ENCODE peak calls at places on chromosomes 7 and 10, in five cellular contexts. A is epithelial cell of esophagus, N is astrocyte of the spinal cord, U is fibroblast of lung, R is BE2C. G is an unnamed sample.

GRCh38 chr10:26870766-26871165 is 10.0 kb upstream of the ABI1 start:
- DNase-seq in A (no peak), N (no peak), U (no peak), R (no peak), G (no peak)

GRCh38 chr7:29619848-29620247 is 56.2 kb downstream of the PRR15 start:
- DNase-seq in A (no peak), N (no peak), U (no peak), R (no peak), G (no peak)

GRCh38 chr10:31929260-31929985 is 792 bp upstream of the ARHGAP12 start:
- DNase-seq in A (peak; percentile 30), N (peak; percentile 32), U (peak; percentile 41), R (peak; percentile 11), G (peak; percentile 39)

GRCh38 chr10:131137223-131137622 is 174.3 kb downstream of the TCERG1L start:
- DNase-seq in A (no peak), N (no peak), U (no peak), R (no peak), G (no peak)

GRCh38 chr7:40647719-40648118 is 512.9 kb downstream of the SUGCT start:
- DNase-seq in A (no peak), N (peak; percentile 3), U (peak; percentile 67), R (no peak), G (no peak)

GRCh38 chr10:24556746-24557742 is 166.6 kb downstream of the ARHGAP21 start:
- DNase-seq in A (peak; percentile 79), N (peak; percentile 79), U (peak; percentile 73), R (no peak), G (peak; percentile 76)

GRCh38 chr10:3622427-3622826 is 162.6 kb downstream of the KLF6 start:
- DNase-seq in A (no peak), N (no peak), U (no peak), R (no peak), G (no peak)

GRCh38 chr7:44073664-44074348 is 8.4 kb upstream of the PGAM2 start:
- DNase-seq in A (peak; percentile 72), N (peak; percentile 43), U (peak; percentile 77), R (peak; percentile 82), G (peak; percentile 87)

GRCh38 chr7:134046594-134047128 is 80.5 kb upstream of the LRGUK start:
- DNase-seq in A (no peak), N (no peak), U (no peak), R (no peak), G (no peak)

GRCh38 chr10:129365767-129366400 is 101.2 kb upstream of the MGMT start:
- DNase-seq in A (no peak), N (no peak), U (no peak), R (peak; percentile 81), G (peak; percentile 17)

GRCh38 chr7:69577221-69577620 is 21.1 kb upstream of the AUTS2 start:
- DNase-seq in A (no peak), N (peak; percentile 2), U (peak; percentile 30), R (no peak), G (no peak)

GRCh38 chr7:110418651-110419270 is 672.2 kb upstream of the LRRN3 start:
- DNase-seq in A (no peak), N (no peak), U (no peak), R (no peak), G (no peak)

GRCh38 chr7:110421490-110422241 is 669.3 kb upstream of the LRRN3 start:
- DNase-seq in A (no peak), N (no peak), U (no peak), R (peak; percentile 62), G (no peak)
- TF ChIP-seq CTCF in A (no peak), N (no peak), U (no peak), R (no peak), G (no peak)

DNA sequence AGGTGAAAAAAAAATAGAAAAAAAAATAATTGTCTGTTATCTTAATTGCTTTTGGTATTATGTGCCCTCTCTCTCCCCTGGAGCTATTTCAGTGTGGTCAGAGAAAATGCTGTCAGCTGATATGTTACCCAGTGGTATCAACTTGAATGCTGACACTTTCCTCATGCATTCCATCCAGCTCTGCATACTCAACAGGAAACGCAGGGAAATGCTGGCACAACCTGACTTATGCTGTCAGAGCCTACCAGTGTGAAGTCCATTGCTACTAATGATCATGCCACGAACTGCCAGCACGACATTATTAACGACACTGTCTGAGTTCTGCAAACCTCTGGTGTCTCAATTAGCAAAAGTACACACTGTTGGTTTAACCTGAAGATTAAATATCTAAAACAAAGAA is 182.8 kb downstream of the ZWINT start:
- DNase-seq in A (peak; percentile 0), N (no peak), U (no peak), R (no peak), G (no peak)
- TF ChIP-seq CTCF in A (no peak), N (no peak), U (no peak), R (no peak), G (no peak)

DNA sequence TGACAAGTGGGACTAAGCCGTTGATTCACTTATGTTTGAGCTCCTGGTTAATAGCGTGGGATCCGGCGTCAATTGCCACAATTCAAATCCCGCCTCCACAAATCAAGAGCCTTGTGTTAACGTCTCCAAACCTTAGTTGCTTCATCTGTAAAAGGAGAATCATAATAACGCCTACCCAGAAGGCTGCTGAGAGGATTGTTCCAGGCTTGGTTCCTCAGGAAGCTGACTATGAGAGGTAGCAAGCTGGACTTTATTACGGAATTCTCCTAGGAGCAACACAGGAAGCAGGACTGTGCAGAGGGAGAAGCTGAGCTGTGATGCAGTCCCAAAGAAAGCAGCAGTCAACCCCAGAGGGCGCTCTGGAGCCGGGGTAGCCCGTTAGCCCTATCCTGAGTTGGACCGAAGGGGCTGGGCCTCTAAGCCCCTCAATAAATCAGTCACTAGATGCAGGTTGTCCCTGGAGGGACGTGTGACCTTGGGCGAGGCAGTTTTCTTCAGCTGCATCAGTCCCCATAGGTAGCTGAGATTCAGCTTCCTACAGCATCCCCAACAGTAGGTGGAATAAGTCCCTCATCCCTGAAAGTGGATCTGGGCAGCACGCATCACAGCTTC is 6.9 kb upstream of the BAG3 start:
- DNase-seq in A (no peak), N (no peak), U (no peak), R (peak; percentile 33), G (no peak)
- TF ChIP-seq CTCF in A (no peak), N (peak; percentile 14), U (no peak), R (peak; percentile 40), G (peak; percentile 4)

DNA sequence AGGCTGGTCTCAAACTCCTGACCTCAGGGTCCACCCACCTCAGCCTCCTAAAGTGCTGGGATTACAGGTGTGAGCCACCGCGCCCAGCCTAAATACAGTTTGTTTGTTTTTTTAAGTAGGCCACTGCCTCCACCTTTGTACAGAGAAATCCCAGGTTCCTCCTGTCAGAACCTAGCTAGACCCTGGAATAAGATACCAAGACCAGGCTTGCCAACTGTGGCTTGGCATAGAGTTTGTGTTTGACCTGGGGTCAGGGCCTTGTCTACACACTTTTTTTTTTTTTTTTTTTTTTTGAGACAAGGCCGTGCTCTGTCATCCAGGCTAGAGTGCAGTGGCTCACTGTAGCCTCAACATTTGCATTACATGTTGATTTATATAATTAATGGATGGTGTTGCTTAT is 34.3 kb upstream of the DNAH11 start:
- DNase-seq in A (no peak), N (no peak), U (no peak), R (no peak), G (no peak)
- TF ChIP-seq CTCF in A (no peak), N (no peak), U (no peak), R (no peak), G (no peak)

GRCh38 chr7:37234928-37235327 is 213.7 kb downstream of the ELMO1 start:
- DNase-seq in A (peak; percentile 36), N (no peak), U (no peak), R (peak; percentile 20), G (peak; percentile 42)
- TF ChIP-seq CTCF in A (peak; percentile 68), N (peak; percentile 21), U (no peak), R (peak; percentile 73), G (peak; percentile 88)

GRCh38 chr7:116800594-116800993 is 61.8 kb upstream of the CAPZA2 start:
- DNase-seq in A (no peak), N (no peak), U (no peak), R (no peak), G (no peak)

GRCh38 chr7:116804459-116804858 is 57.9 kb upstream of the CAPZA2 start:
- DNase-seq in A (no peak), N (no peak), U (no peak), R (no peak), G (no peak)

GRCh38 chr7:116801092-116801710 is 61.2 kb upstream of the CAPZA2 start:
- DNase-seq in A (peak; percentile 92), N (peak; percentile 70), U (peak; percentile 96), R (no peak), G (peak; percentile 59)

GRCh38 chr7:116802144-116802747 is 60.1 kb upstream of the CAPZA2 start:
- DNase-seq in A (no peak), N (peak; percentile 47), U (peak; percentile 86), R (no peak), G (no peak)

GRCh38 chr7:116802784-116803183 is 59.6 kb upstream of the CAPZA2 start:
- DNase-seq in A (peak; percentile 87), N (peak; percentile 75), U (peak; percentile 77), R (peak; percentile 40), G (peak; percentile 77)
- TF ChIP-seq CTCF in A (peak; percentile 60), N (peak; percentile 49), U (peak; percentile 53), R (peak; percentile 69), G (peak; percentile 20)